ENCODE peak calls at places on chromosome 9, in eight cellular contexts. Q, L, R, K, I, B, O and U are unnamed samples. For H3K9me3, the result is how much of the 10 kb centered on the place peaks cover.

GRCh38 chr9:37417857-37418618 is 4.5 kb upstream of the GRHPR start:
- DNase-seq in Q (no peak), L (no peak), R (no peak), K (no peak), I (no peak), B (peak), O (no peak), U (no peak)

GRCh38 chr9:129954868-129955550 is 88.0 kb downstream of the FNBP1 start:
- DNase-seq in Q (no peak), L (peak), R (no peak), K (no peak), I (peak), B (no peak), O (no peak), U (no peak)

GRCh38 chr9:303502-303901 is 88.8 kb downstream of the DOCK8 start:
- DNase-seq in Q (no peak), L (no peak), R (no peak), K (no peak), I (no peak), B (no peak), O (no peak), U (no peak)

GRCh38 chr9:114087721-114088120 is 9.6 kb upstream of the AMBP start:
- DNase-seq in Q (no peak), L (no peak), R (no peak), K (no peak), I (no peak), B (peak), O (no peak), U (peak)

GRCh38 chr9:87498816-87499454 is 1.3 kb downstream of the DAPK1 start:
- DNase-seq in Q (no peak), L (no peak), R (no peak), K (no peak), I (no peak), B (no peak), O (no peak), U (no peak)

GRCh38 chr9:16310288-16311145 is 560.0 kb downstream of the BNC2 start:
- DNase-seq in Q (no peak), L (no peak), R (no peak), K (no peak), I (no peak), B (no peak), O (no peak), U (no peak)

GRCh38 chr9:107872457-107873192 is 383.1 kb upstream of the KLF4 start:
- DNase-seq in Q (no peak), L (no peak), R (no peak), K (no peak), I (no peak), B (no peak), O (no peak), U (no peak)

GRCh38 chr9:132239518-132239917 is 77.7 kb downstream of the NTNG2 start:
- DNase-seq in Q (no peak), L (no peak), R (peak), K (no peak), I (no peak), B (no peak), O (no peak), U (peak)

GRCh38 chr9:35529156-35529823 is 39.4 kb downstream of the RUSC2 start:
- DNase-seq in Q (no peak), L (no peak), R (no peak), K (no peak), I (peak), B (no peak), O (no peak), U (no peak)

GRCh38 chr9:35522725-35523124 is 32.8 kb downstream of the RUSC2 start:
- DNase-seq in Q (no peak), L (no peak), R (no peak), K (no peak), I (no peak), B (no peak), O (no peak), U (no peak)

GRCh38 chr9:35521708-35522107 is 31.8 kb downstream of the RUSC2 start:
- DNase-seq in Q (no peak), L (peak), R (no peak), K (no peak), I (peak), B (no peak), O (peak), U (no peak)

GRCh38 chr9:35522189-35522588 is 32.3 kb downstream of the RUSC2 start:
- DNase-seq in Q (no peak), L (no peak), R (no peak), K (no peak), I (peak), B (no peak), O (no peak), U (no peak)

GRCh38 chr9:35526087-35526801 is 36.3 kb downstream of the RUSC2 start:
- DNase-seq in Q (no peak), L (peak), R (no peak), K (no peak), I (peak), B (no peak), O (no peak), U (no peak)
- H3K27ac ChIP-seq in Q (no peak), L (peak), R (no peak), K (no peak), I (peak), B (peak), O (peak), U (peak)

GRCh38 chr9:118729981-118730380 is 639.3 kb downstream of the BRINP1 start:
- DNase-seq in Q (no peak), L (no peak), R (no peak), K (no peak), I (no peak), B (no peak), O (no peak), U (no peak)

GRCh38 chr9:118736406-118736805 is 632.8 kb downstream of the BRINP1 start:
- DNase-seq in Q (no peak), L (no peak), R (no peak), K (no peak), I (no peak), B (no peak), O (no peak), U (no peak)

GRCh38 chr9:118734696-118735095 is 634.5 kb downstream of the BRINP1 start:
- DNase-seq in Q (no peak), L (no peak), R (no peak), K (no peak), I (no peak), B (no peak), O (no peak), U (no peak)

GRCh38 chr9:118732998-118733397 is 636.2 kb downstream of the BRINP1 start:
- DNase-seq in Q (no peak), L (no peak), R (no peak), K (no peak), I (no peak), B (no peak), O (no peak), U (no peak)
- H3K9me3 ChIP-seq in Q (under half), L (under half), R (under half), K (under half), I (under half), B (under half), O (under half), U (under half)

GRCh38 chr9:134215395-134215708 is 51.0 kb upstream of the RNU6ATAC start:
- DNase-seq in Q (no peak), L (no peak), R (no peak), K (no peak), I (no peak), B (no peak), O (no peak), U (peak)

GRCh38 chr9:134212809-134213507 is 48.6 kb upstream of the RNU6ATAC start:
- DNase-seq in Q (no peak), L (no peak), R (peak), K (no peak), I (no peak), B (peak), O (no peak), U (no peak)

GRCh38 chr9:134214766-134215394 is 50.5 kb upstream of the RNU6ATAC start:
- DNase-seq in Q (no peak), L (no peak), R (peak), K (no peak), I (no peak), B (peak), O (no peak), U (peak)

GRCh38 chr9:134214395-134214765 is 50.0 kb upstream of the RNU6ATAC start:
- DNase-seq in Q (no peak), L (no peak), R (peak), K (no peak), I (no peak), B (no peak), O (no peak), U (peak)

DNA sequence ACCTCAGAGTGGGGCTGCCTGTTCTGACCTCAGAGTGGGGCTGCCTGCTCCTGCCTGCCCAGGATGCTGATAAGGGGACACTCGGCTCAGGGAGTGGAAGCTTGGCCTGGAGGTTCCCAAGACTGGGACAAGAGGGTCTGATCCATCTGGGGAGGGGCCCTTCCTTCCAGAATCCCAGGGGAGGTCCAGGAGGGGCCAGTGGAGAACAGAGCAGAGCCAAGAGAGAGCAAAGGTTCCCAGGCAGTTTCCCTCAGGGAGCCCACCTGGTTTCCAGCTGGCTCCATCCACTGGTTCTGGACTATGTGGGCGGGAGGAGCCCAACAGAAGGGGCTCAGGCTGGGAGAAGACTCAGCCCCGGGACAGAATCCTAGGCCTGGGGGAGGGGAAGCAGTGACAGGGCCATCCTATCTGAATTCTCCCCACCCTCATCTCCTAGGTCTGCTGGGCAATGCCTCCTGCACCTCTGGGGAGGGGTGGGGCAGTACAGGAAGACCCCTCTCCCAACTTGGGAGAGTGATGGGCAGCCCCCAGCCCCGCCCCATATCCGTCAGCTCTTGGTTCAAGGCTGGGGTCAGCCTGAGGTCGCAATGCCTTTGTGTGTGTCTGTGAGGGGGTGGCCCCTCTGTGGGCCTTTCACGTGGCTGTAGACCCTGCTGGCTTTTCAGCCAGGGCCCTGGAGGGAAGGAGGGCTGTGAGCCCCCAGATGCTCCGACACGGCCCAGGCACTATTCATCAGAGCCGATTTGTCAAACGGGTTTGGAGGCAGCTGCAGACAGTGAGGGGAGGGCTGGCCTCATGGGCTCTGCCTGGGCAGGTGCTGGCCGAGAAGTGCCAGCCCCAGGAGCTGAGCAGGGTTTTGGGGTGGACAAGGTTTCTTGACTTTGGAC is 49.4 kb upstream of the RNU6ATAC start:
- DNase-seq in Q (no peak), L (no peak), R (peak), K (no peak), I (no peak), B (peak), O (no peak), U (peak)
- H3K27ac ChIP-seq in Q (no peak), L (peak), R (peak), K (no peak), I (no peak), B (peak), O (no peak), U (no peak)

GRCh38 chr9:25960235-25960634 is 282.0 kb upstream of the TUSC1 start:
- DNase-seq in Q (no peak), L (no peak), R (no peak), K (no peak), I (no peak), B (no peak), O (no peak), U (no peak)

DNA sequence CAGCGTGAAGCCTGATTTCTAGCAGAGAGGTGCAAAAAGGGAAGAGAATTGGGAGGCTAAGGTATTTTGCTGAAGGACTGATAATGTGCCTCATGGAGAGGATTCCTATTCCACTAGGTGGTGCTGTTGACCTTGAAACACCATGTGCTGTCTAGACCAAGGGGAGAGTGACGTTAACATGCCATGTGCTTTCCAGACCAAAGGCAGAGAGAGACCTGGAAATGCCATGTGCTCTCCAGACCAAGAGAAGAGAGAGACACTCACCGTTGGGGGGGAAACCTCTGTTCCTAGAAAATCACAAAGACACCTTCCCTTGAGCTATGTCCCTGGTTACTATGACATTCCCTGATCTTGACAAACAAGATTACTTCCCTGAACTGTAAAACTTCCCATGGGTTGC is 286.0 kb upstream of the TUSC1 start:
- DNase-seq in Q (no peak), L (peak), R (no peak), K (no peak), I (peak), B (no peak), O (no peak), U (no peak)
- H3K9me3 ChIP-seq in Q (under half), L (under half), R (under half), K (under half), I (under half), B (under half), O (under half), U (under half)